ENCODE peak calls at places on chromosome 20, in six cellular contexts. R is Panc1; U is BE2C; V is OCI-LY7; X is ascending aorta; B is CD4-positive, alpha-beta T cell. C is an unnamed sample.
A peak's percentile ranks its signal among the peaks of the same experiment; 100 is the strongest.

GRCh38 chr20:36149012-36149411 is 5.5 kb upstream of the EPB41L1 start:
- DNase-seq in R (no peak), U (no peak), V (no peak), X (no peak), B (no peak), C (no peak)

GRCh38 chr20:11305406-11305805 is 612.3 kb upstream of the BTBD3 start:
- DNase-seq in R (no peak), U (no peak), V (no peak), X (no peak), B (no peak), C (no peak)

GRCh38 chr20:62452475-62453095 is 23.2 kb downstream of the GATA5 start:
- DNase-seq in R (no peak), U (no peak), V (no peak), X (no peak), B (no peak), C (no peak)

GRCh38 chr20:60381643-60382400 is 423.6 kb downstream of the CDH26 start:
- DNase-seq in R (no peak), U (no peak), V (no peak), X (no peak), B (no peak), C (no peak)

GRCh38 chr20:62350098-62350628 is 16.9 kb downstream of the LAMA5 start:
- DNase-seq in R (no peak), U (no peak), V (no peak), X (no peak), B (no peak), C (no peak)

GRCh38 chr20:15257071-15257470 is 919.7 kb upstream of the FLRT3 start:
- DNase-seq in R (no peak), U (no peak), V (no peak), X (no peak), B (no peak), C (no peak)

GRCh38 chr20:33832113-33832853 is 21.1 kb downstream of the CHMP4B start:
- DNase-seq in R (no peak), U (no peak), V (no peak), X (no peak), B (no peak), C (no peak)

GRCh38 chr20:1950836-1951235 is 43.0 kb downstream of the PDYN start:
- DNase-seq in R (no peak), U (no peak), V (no peak), X (peak; percentile 60), B (no peak), C (no peak)

GRCh38 chr20:13447385-13448180 is 191.1 kb downstream of the TASP1 start:
- DNase-seq in R (no peak), U (no peak), V (no peak), X (no peak), B (no peak), C (no peak)

GRCh38 chr20:35871311-35871771 is 83.0 kb downstream of the SCAND1 start:
- DNase-seq in R (peak; percentile 36), U (peak; percentile 65), V (no peak), X (no peak), B (no peak), C (no peak)

GRCh38 chr20:58930496-58930895 is 50.6 kb upstream of the NELFCD start:
- DNase-seq in R (no peak), U (no peak), V (no peak), X (no peak), B (no peak), C (no peak)

GRCh38 chr20:10177326-10177725 is 41.3 kb upstream of the SNAP25 start:
- DNase-seq in R (no peak), U (no peak), V (no peak), X (no peak), B (no peak), C (no peak)

GRCh38 chr20:58685988-58686387 is 6.6 kb upstream of the NPEPL1 start:
- DNase-seq in R (no peak), U (no peak), V (no peak), X (no peak), B (no peak), C (no peak)

GRCh38 chr20:9143926-9144325 is 75.0 kb downstream of the PLCB4 start:
- DNase-seq in R (no peak), U (no peak), V (no peak), X (no peak), B (no peak), C (no peak)

GRCh38 chr20:8154636-8155035 is 22.6 kb downstream of the PLCB1 start:
- DNase-seq in R (no peak), U (no peak), V (no peak), X (no peak), B (no peak), C (no peak)

GRCh38 chr20:1876975-1877603 is 18.1 kb upstream of the SIRPA start:
- DNase-seq in R (no peak), U (no peak), V (peak; percentile 46), X (no peak), B (no peak), C (no peak)

GRCh38 chr20:24935140-24935539 is 13.9 kb upstream of the CST7 start:
- DNase-seq in R (no peak), U (no peak), V (no peak), X (no peak), B (no peak), C (no peak)

GRCh38 chr20:48777821-48778220 is 50.0 kb downstream of the PREX1 start:
- DNase-seq in R (no peak), U (no peak), V (no peak), X (no peak), B (no peak), C (no peak)

GRCh38 chr20:51899674-51900073 is 97.4 kb upstream of the SALL4 start:
- DNase-seq in R (no peak), U (no peak), V (no peak), X (no peak), B (no peak), C (no peak)

GRCh38 chr20:14142964-14143627 is 147.8 kb downstream of the MACROD2 start:
- DNase-seq in R (no peak), U (no peak), V (no peak), X (no peak), B (no peak), C (no peak)

DNA sequence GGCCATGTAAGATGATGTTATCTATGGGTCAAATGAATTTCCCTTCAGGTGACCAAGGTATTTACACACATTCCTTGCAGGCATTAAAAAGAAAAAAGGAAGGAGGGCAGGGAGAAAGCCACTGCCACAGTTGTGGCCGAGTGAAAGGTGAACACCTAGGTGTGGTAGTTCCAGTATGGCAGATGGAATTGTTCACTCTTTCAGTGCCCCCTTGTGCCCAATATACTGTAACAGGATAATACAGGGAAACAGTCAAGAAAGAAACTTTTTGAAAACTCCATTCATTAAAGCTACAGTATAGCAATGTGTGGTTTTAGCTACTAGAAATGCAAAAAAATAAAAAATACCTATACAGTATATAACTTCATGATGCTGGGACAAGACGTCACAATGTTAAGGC is 52.1 kb downstream of the BMP2 start:
- DNase-seq in R (no peak), U (no peak), V (no peak), X (no peak), B (no peak), C (no peak)
- TF ChIP-seq CTCF in R (no peak), U (no peak), V (peak; percentile 12), X (no peak), B (no peak), C (no peak)

GRCh38 chr20:44401770-44402390 is 46.4 kb downstream of the HNF4A start:
- DNase-seq in R (no peak), U (no peak), V (no peak), X (no peak), B (no peak), C (no peak)

GRCh38 chr20:44402391-44403193 is 47.1 kb downstream of the HNF4A start:
- DNase-seq in R (no peak), U (peak; percentile 55), V (no peak), X (no peak), B (no peak), C (no peak)

GRCh38 chr20:44400671-44401051 is 45.2 kb downstream of the HNF4A start:
- DNase-seq in R (no peak), U (no peak), V (no peak), X (no peak), B (no peak), C (no peak)

GRCh38 chr20:44399446-44399845 is 43.9 kb downstream of the HNF4A start:
- DNase-seq in R (no peak), U (no peak), V (no peak), X (no peak), B (no peak), C (no peak)

GRCh38 chr20:44401052-44401769 is 45.7 kb downstream of the HNF4A start:
- DNase-seq in R (no peak), U (no peak), V (no peak), X (no peak), B (no peak), C (no peak)
- TF ChIP-seq CTCF in R (no peak), U (no peak), V (no peak), X (no peak), B (no peak), C (no peak)

DNA sequence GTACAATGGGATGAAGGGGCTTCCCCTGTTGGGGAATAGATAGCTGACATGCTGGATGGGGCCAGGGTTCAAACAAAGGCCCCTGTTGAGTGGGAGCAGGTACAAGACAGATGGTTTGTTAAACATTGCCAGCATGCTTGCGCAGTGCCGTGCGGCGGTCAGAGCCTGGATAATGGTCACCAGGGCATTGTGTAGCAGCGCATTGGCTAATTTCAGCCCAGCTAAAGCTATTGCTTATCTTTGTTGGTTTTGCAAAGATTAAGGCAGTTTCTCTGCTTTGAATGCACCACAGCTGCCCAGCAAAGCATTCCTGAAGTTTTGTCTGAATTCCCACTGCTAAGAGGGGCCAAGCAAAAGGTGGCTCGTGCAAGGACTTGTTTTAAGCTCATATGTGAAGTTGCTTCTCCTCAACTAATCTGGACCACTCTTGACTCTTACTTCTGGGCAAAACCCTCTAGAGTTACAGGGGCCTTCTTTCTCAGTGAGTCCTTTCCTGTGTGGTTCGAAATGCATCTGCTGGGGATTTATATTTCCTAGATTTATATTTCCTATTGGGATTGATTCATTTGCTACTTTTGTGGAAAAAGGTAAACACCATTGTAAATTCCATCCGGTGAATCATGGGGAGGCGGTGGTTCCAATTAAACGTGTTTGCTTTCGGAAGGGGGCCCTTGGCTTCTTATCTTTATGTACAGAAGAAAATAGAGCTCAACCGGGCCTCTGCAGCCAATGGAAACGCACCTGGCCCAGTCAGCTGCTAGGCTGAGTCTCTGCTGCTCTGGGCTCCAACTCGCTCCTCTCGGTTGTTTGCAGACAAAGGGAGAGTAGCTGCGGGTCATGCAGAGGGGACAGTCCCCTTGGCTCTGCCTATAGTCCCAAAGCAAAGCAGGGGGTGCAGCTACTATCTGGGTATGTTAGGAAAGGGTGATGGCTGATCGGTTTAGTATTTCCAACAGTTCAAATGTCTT is 72.1 kb downstream of the FOXA2 start:
- DNase-seq in R (no peak), U (no peak), V (no peak), X (no peak), B (no peak), C (no peak)
- TF ChIP-seq CTCF in R (no peak), U (no peak), V (no peak), X (no peak), B (no peak), C (no peak)

DNA sequence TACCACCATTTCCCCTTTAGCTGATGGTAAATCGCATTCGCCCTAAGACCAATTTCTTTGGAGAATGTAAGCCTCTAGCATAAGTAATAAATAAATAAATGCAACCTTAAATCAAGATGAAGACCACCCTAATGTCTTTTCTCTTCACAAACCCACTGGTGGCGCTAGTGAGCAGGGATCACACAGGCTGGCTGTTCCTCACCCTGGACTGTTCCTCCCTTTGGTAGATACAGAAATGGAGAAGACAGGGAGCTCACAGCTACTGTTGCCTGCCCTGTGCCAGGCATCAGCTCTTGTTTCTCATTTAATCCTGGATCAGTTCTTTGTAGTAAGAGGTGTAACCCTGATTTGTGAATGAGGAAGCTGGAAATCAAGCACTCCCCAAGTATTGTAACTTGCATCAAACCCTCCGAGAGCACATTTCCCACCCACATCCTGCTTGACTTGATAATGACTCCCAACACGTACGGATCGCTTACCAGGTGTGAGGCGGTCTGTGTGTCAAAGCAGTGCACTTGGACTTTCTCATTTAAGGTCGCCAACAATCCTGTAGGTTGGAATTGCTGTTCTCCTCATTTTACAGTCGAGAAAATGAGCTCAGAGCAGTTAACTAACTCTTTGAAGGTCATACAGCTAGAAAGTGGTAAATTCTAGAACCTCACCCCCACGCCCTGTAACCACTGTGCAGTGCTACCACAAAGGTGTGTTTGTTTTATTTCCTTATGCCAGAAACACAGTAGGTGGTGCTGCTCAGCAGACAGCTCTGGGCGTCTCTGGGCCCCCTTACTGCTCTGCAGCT is 236.2 kb downstream of the TSHZ2 start:
- DNase-seq in R (no peak), U (peak; percentile 16), V (peak; percentile 50), X (no peak), B (peak; percentile 8), C (no peak)
- TF ChIP-seq CTCF in R (peak; percentile 34), U (peak; percentile 39), V (peak; percentile 76), X (no peak), B (no peak), C (no peak)

C was measured in mesothelial cell of epicardium.